ENCODE peak calls at places on chromosome 12, in ten cellular contexts. S is HCT116; D is psoas muscle; P is CD8-positive, alpha-beta T cell; N is prostate gland; I is body of pancreas; A is suprapubic skin; T is PC-3; J is brain microvascular endothelial cell; Z is thoracic aorta. B is an unnamed sample.

GRCh38 chr12:31277081-31277480 is 48.9 kb downstream of the SINHCAF start:
- DNase-seq in I (no peak), N (no peak), J (no peak), D (no peak), T (no peak), Z (no peak), A (no peak), S (no peak), P (no peak), B (no peak)

GRCh38 chr12:124410354-124411175 is 115.7 kb downstream of the RFLNA start:
- DNase-seq in S (no peak), N (no peak), P (no peak), T (no peak), I (peak), A (no peak), D (peak), Z (no peak), J (no peak), B (no peak)

GRCh38 chr12:45388545-45388944 is 172.7 kb downstream of the ANO6 start:
- DNase-seq in P (no peak), T (peak), S (peak), J (peak), D (no peak), A (no peak), N (peak), I (no peak), Z (no peak), B (no peak)

GRCh38 chr12:109098142-109098652 is 800 bp downstream of the UNG start:
- DNase-seq in T (peak), Z (no peak), A (no peak), D (peak), N (no peak), I (peak), P (no peak), J (peak), S (no peak), B (no peak)

GRCh38 chr12:123907726-123908476 is 64.7 kb downstream of the CCDC92 start:
- DNase-seq in Z (no peak), I (no peak), J (no peak), P (no peak), A (no peak), S (no peak), D (no peak), N (no peak), T (no peak), B (no peak)

GRCh38 chr12:63353559-63353958 is 202.6 kb upstream of the AVPR1A start:
- DNase-seq in A (no peak), S (no peak), P (no peak), N (no peak), J (peak), T (peak), Z (no peak), I (no peak), D (no peak), B (no peak)

GRCh38 chr12:81811066-81811777 is 52.1 kb upstream of the PPFIA2 start:
- DNase-seq in P (no peak), T (no peak), S (no peak), D (no peak), I (no peak), J (peak), N (no peak), A (no peak), Z (no peak), B (no peak)

GRCh38 chr12:1616233-1617066 is 12.6 kb upstream of the WNT5B start:
- DNase-seq in I (no peak), T (no peak), A (peak), N (peak), D (no peak), P (no peak), S (no peak), J (no peak), Z (no peak), B (no peak)

DNA sequence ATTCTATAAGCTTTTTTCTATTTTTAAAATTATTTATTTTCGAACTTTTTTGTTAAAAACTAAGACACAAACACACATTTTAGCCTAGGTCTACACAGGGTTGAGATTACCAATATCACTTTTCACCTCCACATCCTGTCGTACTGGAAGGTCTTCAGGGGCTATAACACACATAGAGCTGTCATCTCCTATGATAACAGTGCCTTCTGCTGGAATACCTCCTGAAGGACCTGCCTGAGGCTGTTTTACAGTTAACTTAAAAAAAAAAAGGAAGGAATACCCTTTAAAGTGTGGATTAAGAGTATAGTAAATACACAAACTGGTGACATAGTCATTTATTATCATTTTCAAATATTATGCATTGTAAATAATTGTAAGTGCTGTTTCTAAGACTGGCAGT is 43.0 kb downstream of the RASSF8 start:
- DNase-seq in A (no peak), J (no peak), I (no peak), Z (no peak), S (no peak), N (no peak), D (no peak), T (peak), P (no peak), B (no peak)
- TF ChIP-seq CTCF in A (no peak), J (peak), I (no peak), Z (no peak), S (no peak), N (no peak), D (no peak), T (peak), P (no peak), B (no peak)

GRCh38 chr12:62194031-62194430 is 66.2 kb upstream of the USP15 start:
- DNase-seq in N (no peak), D (no peak), Z (no peak), J (no peak), P (no peak), A (no peak), S (no peak), T (no peak), I (no peak), B (no peak)

GRCh38 chr12:62190081-62190480 is 70.1 kb upstream of the USP15 start:
- DNase-seq in P (no peak), D (no peak), Z (no peak), T (no peak), A (no peak), I (no peak), N (no peak), J (no peak), S (no peak), B (no peak)

GRCh38 chr12:62192486-62193250 is 67.5 kb upstream of the USP15 start:
- DNase-seq in I (peak), Z (no peak), P (peak), A (no peak), N (peak), D (peak), S (peak), J (peak), T (peak), B (peak)

GRCh38 chr12:62191747-62192485 is 68.3 kb upstream of the USP15 start:
- DNase-seq in N (no peak), J (peak), S (no peak), P (peak), I (peak), T (no peak), D (no peak), A (peak), Z (no peak), B (no peak)

GRCh38 chr12:62190921-62191746 is 69.1 kb upstream of the USP15 start:
- DNase-seq in A (no peak), S (no peak), J (no peak), N (no peak), I (peak), P (peak), T (no peak), Z (no peak), D (peak), B (peak)
- H3K4me3 ChIP-seq in A (peak), S (no peak), J (peak), N (peak), I (no peak), P (peak), T (no peak), Z (peak), D (peak), B (peak)

GRCh38 chr12:570949-571794 is 92.1 kb downstream of the NINJ2 start:
- DNase-seq in I (peak), A (peak), Z (peak), P (no peak), N (peak), S (peak), D (peak), T (peak), J (no peak), B (peak)
- H3K27ac ChIP-seq in I (peak), A (peak), Z (peak), P (no peak), N (peak), S (peak), D (peak), T (peak), J (peak), B (peak)

DNA sequence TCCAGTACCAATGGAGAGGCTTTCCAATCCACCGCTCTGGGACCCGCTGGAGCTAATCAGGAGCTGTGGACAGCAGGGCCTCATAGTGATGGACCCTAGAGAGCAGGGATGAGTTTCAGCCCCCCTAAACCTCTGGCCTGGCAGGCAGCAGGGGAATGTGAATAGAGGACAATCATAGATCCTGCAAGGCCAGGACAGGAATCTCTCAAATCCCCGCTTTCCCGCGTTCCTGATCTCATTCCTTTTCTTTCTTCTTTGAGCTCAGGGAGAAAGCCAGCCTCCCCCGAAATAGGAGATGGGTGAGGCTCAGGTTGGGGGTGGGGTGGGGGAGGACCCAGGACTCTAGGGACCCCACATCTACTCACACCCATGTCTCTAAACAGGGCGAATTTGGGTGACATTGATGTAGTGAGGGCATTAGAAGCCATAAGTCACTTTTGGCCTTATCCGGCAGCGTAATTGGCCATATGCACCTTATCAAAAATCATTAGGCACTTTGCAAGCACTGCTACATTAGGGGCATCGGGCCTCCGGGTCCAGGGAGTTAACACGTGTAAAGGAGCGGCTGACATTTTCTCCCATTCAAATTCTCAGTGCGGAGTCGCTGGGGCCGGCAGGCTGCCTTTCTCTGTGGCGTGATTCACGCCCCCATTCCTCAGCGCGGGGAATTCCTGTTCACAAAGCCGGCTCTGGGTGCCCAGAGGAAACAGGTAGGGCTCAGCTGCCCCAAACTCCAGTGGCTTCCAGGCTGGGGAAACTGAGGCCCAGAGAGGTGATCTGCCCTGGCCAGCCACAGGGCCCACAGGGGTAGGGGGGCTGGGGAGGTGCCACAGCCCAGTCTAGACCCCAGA is 1.6 kb downstream of the LHX5 start:
- DNase-seq in I (no peak), S (no peak), T (no peak), A (no peak), J (no peak), D (no peak), N (no peak), P (no peak), Z (no peak), B (no peak)
- TF ChIP-seq CTCF in I (no peak), S (no peak), T (no peak), A (no peak), J (no peak), D (no peak), N (no peak), P (no peak), Z (no peak), B (no peak)